ENCODE peak calls at places on chromosomes 12 and 14, in four cellular contexts. M, X, K and D are unnamed samples.
A peak's percentile ranks its signal among the peaks of the same experiment; 100 is the strongest.

GRCh38 chr12:131882804-131883520 is 11.5 kb upstream of the ULK1 start:
- DNase-seq in M (no peak), K (no peak), X (no peak), D (no peak)

GRCh38 chr12:111775205-111776193 is 8.8 kb downstream of the ALDH2 start:
- DNase-seq in X (peak; percentile 95), K (no peak), M (peak; percentile 31), D (no peak)

GRCh38 chr12:5456906-5457305 is 25.0 kb downstream of the NTF3 start:
- DNase-seq in K (no peak), X (no peak), M (no peak), D (no peak)

GRCh38 chr12:66859751-66860440 is 181.0 kb upstream of the GRIP1 start:
- DNase-seq in K (no peak), M (no peak), X (no peak), D (no peak)

GRCh38 chr14:103260629-103261124 is 73.4 kb upstream of the EIF5 start:
- DNase-seq in K (peak; percentile 62), X (peak; percentile 65), M (no peak), D (no peak)

GRCh38 chr12:22287776-22288621 is 46.5 kb downstream of the ST8SIA1 start:
- DNase-seq in K (peak; percentile 27), X (no peak), M (no peak), D (no peak)

GRCh38 chr14:101761881-101762529 is 496 bp downstream of the PPP2R5C start:
- DNase-seq in X (no peak), K (peak; percentile 37), M (peak; percentile 78), D (no peak)

GRCh38 chr14:104353921-104354701 is 215.7 kb downstream of the KIF26A start:
- DNase-seq in K (no peak), X (peak; percentile 46), M (no peak), D (no peak)

GRCh38 chr12:75591628-75592027 is 80.2 kb upstream of the KRR1 start:
- DNase-seq in K (no peak), X (no peak), M (no peak), D (no peak)

GRCh38 chr12:24838531-24838950 is 110.4 kb downstream of the BCAT1 start:
- DNase-seq in M (no peak), X (no peak), K (no peak), D (no peak)

GRCh38 chr12:76226956-76227355 is 121.3 kb downstream of the BBS10 start:
- DNase-seq in M (no peak), K (no peak), X (no peak), D (no peak)

GRCh38 chr12:54164402-54165145 is 24.2 kb downstream of the SMUG1 start:
- DNase-seq in M (no peak), X (no peak), K (peak; percentile 68), D (no peak)

GRCh38 chr12:1716215-1716862 is 25.5 kb downstream of the ADIPOR2 start:
- DNase-seq in X (no peak), K (no peak), M (no peak), D (no peak)